ENCODE peak calls at places on chromosomes 5 and 9, in nine cellular contexts. C, D, S, H, R, N, B, Z and Q are unnamed samples.

GRCh38 chr5:90093931-90094485 is 315.5 kb downstream of the CETN3 start:
- DNase-seq in Z (no peak), C (no peak), R (no peak), B (no peak), N (no peak), H (no peak), D (no peak), S (no peak), Q (no peak)

GRCh38 chr9:104794070-104794469 is 30.1 kb downstream of the NIPSNAP3B start:
- DNase-seq in Z (no peak), S (peak; percentile 20), R (no peak), H (no peak), N (no peak), B (no peak), D (no peak), C (no peak), Q (no peak)

GRCh38 chr9:133542002-133542401 is 7.5 kb downstream of the ADAMTSL2 start:
- DNase-seq in D (no peak), S (no peak), C (no peak), H (no peak), N (no peak), R (no peak), B (no peak), Z (no peak), Q (no peak)

GRCh38 chr9:120942186-120943001 is 15.8 kb upstream of the TRAF1 start:
- DNase-seq in H (no peak), C (no peak), B (no peak), Z (no peak), S (no peak), D (no peak), N (no peak), R (no peak), Q (no peak)

GRCh38 chr9:108162664-108163063 is 673.1 kb upstream of the KLF4 start:
- DNase-seq in C (peak; percentile 87), D (no peak), B (no peak), H (no peak), R (no peak), Z (no peak), N (no peak), S (no peak), Q (no peak)

GRCh38 chr9:133637451-133638055 is 1.4 kb downstream of the DBH start:
- DNase-seq in S (no peak), H (no peak), B (no peak), D (no peak), N (no peak), Z (no peak), R (no peak), C (no peak), Q (peak; percentile 55)

GRCh38 chr5:124654418-124654817 is 92.0 kb downstream of the ZNF608 start:
- DNase-seq in Z (no peak), N (no peak), C (no peak), B (no peak), R (no peak), H (no peak), D (no peak), S (no peak), Q (no peak)

GRCh38 chr9:134707731-134708671 is 66.4 kb downstream of the COL5A1 start:
- DNase-seq in Z (no peak), R (no peak), N (no peak), S (no peak), B (no peak), H (no peak), C (no peak), D (no peak), Q (peak; percentile 75)

GRCh38 chr5:155564541-155564940 is 551.0 kb downstream of the KIF4B start:
- DNase-seq in C (no peak), R (no peak), Z (no peak), H (no peak), S (no peak), B (no peak), D (no peak), N (no peak), Q (no peak)

GRCh38 chr9:13205824-13206223 is 73.7 kb downstream of the MPDZ start:
- DNase-seq in D (no peak), Z (no peak), S (no peak), N (no peak), R (no peak), B (no peak), H (no peak), C (peak; percentile 14), Q (no peak)

GRCh38 chr9:94553029-94553938 is 1.6 kb upstream of the PCAT7 start:
- DNase-seq in Z (no peak), N (no peak), C (no peak), D (no peak), R (no peak), S (no peak), B (no peak), H (no peak), Q (no peak)

GRCh38 chr9:87194471-87194870 is 247.2 kb upstream of the GAS1 start:
- DNase-seq in Z (no peak), R (no peak), H (no peak), C (peak; percentile 56), B (no peak), N (no peak), S (no peak), D (no peak), Q (no peak)

GRCh38 chr9:116191757-116192415 is 38.3 kb downstream of the PAPPA start:
- DNase-seq in C (no peak), S (no peak), H (no peak), N (no peak), D (no peak), Z (no peak), R (no peak), B (no peak), Q (no peak)
- TF ChIP-seq CTCF in C (no peak), S (no peak), H (no peak), N (no peak), D (no peak), Z (no peak), R (no peak), B (no peak), Q (no peak)

DNA sequence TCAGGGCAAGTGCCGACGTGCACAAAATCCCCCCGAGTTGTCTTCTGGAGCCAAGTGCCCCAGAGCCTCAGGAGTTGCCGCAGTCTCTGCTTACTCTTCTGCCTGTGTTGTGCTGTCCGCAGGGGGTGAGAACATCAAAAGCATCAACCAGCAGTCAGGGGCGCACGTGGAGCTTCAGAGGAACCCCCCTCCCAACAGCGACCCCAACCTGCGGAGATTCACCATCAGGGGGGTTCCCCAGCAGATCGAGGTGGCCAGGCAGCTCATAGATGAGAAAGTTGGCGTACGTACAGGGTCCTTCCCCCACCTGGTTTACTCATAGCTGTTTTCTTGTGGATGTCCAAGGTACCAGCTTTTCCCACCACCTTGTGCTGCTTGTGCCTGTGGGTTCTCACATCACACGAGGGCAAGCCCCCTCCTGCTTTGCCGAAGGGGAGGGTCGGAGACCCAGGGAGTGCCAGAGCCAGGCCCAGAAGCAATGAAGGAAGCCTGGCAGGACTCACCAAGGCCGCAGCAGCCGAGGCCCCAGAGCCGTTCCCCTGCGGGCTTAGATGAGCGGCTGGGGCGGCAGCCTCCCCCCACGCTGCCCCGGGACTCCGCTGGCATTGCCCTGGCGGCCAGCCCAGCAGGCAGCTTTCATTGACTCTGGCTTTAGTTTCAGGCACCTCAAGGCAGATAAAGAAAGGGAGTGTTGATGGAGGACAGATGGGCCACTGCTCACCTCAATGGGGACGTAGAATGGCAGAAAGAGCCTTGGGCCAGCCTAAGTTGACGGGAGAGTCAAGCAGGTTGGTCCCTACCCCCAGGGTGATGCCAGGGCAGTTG is 33.7 kb upstream of the PRDM12 start:
- DNase-seq in H (no peak), B (no peak), N (no peak), S (no peak), R (peak; percentile 77), D (peak; percentile 34), C (no peak), Z (no peak), Q (no peak)
- H3K36me3 ChIP-seq in H (peaks cover 42% of the 10 kb centered on the region), B (peaks cover 98% of the 10 kb centered on the region), N (peaks cover 55% of the 10 kb centered on the region), S (peaks cover 90% of the 10 kb centered on the region), R (peaks cover 91% of the 10 kb centered on the region), D (peaks cover 99% of the 10 kb centered on the region), C (peaks cover 28% of the 10 kb centered on the region), Z (peaks cover 37% of the 10 kb centered on the region), Q (peaks cover 45% of the 10 kb centered on the region)

DNA sequence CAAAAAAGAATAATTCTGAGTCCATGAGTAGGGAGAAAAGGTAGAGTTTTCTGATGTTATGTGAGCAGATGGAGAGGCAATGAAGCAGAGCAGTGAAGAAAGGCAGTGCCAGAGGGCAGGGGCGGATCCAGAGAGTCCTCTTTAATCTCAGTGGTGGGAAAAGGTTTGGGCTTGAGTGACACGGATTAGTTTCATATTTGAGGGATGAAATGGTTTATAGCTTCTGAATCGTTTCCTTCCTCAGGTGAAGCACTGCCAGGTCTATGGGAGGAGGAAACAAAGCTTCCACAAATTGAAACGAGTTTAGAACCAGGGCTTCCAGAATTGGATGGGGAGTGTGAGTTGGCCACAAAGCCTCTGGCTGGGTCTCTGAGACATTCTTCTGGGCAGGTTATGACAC is 517.0 kb upstream of the PAPPA start:
- DNase-seq in R (no peak), B (no peak), Z (no peak), H (no peak), D (no peak), S (no peak), N (no peak), C (no peak), Q (no peak)
- TF ChIP-seq CTCF in R (no peak), B (no peak), Z (no peak), H (no peak), D (no peak), S (no peak), N (no peak), C (no peak), Q (no peak)

GRCh38 chr5:163478126-163478981 is 17.9 kb downstream of the HMMR start:
- DNase-seq in H (no peak), R (no peak), Z (no peak), B (no peak), N (no peak), D (no peak), C (peak; percentile 7), S (no peak), Q (no peak)
- H3K36me3 ChIP-seq in H (peaks cover 3% of the 10 kb centered on the region), R (no peaks in the 10 kb centered on the region), Z (no peaks in the 10 kb centered on the region), B (no peaks in the 10 kb centered on the region), N (no peaks in the 10 kb centered on the region), D (no peaks in the 10 kb centered on the region), C (no peaks in the 10 kb centered on the region), S (no peaks in the 10 kb centered on the region), Q (no peaks in the 10 kb centered on the region)

GRCh38 chr5:1004598-1005361 is 3.8 kb upstream of the NKD2 start:
- DNase-seq in D (peak; percentile 87), B (peak; percentile 82), N (peak; percentile 31), S (peak; percentile 57), C (no peak), R (peak; percentile 88), Z (no peak), H (no peak), Q (peak; percentile 95)
- TF ChIP-seq CTCF in D (peak; percentile 51), B (peak; percentile 44), N (no peak), S (no peak), C (peak; percentile 25), R (peak; percentile 60), Z (peak; percentile 24), H (no peak), Q (peak; percentile 39)